ENCODE peak calls at places on chromosomes 3 and 15, in four cellular contexts. One of them, this sample, is unnamed.

GRCh38 chr15:83809345-83809744 is 155.4 kb downstream of the ADAMTSL3 start:
- DNase-seq in K562: no peak
- DNase-seq in GM12878: no peak
- DNase-seq in HepG2: no peak
- DNase-seq in this sample: no peak

GRCh38 chr3:82568776-82569338 is 807.4 kb upstream of the GBE1 start:
- DNase-seq in K562: no peak
- DNase-seq in GM12878: no peak
- DNase-seq in HepG2: peak
- DNase-seq in this sample: no peak

GRCh38 chr3:111723293-111723963 is 128.3 kb upstream of the ZBED2 start:
- DNase-seq in K562: no peak
- DNase-seq in GM12878: no peak
- DNase-seq in HepG2: no peak
- DNase-seq in this sample: no peak

GRCh38 chr3:149471991-149472390 is 2.5 kb upstream of the TM4SF4 start:
- DNase-seq in K562: no peak
- DNase-seq in GM12878: no peak
- DNase-seq in HepG2: no peak
- DNase-seq in this sample: no peak

GRCh38 chr3:107430214-107431047 is 53.2 kb downstream of the CCDC54 start:
- DNase-seq in K562: no peak
- DNase-seq in GM12878: no peak
- DNase-seq in HepG2: no peak
- DNase-seq in this sample: no peak

GRCh38 chr15:35466476-35466875 is 79.5 kb downstream of the DPH6 start:
- DNase-seq in K562: no peak
- DNase-seq in GM12878: no peak
- DNase-seq in HepG2: no peak
- DNase-seq in this sample: no peak

GRCh38 chr15:60212536-60212935 is 185.2 kb downstream of the ANXA2 start:
- DNase-seq in K562: no peak
- DNase-seq in GM12878: no peak
- DNase-seq in HepG2: peak
- DNase-seq in this sample: peak

GRCh38 chr3:71490692-71491091 is 92.8 kb downstream of the FOXP1 start:
- DNase-seq in K562: no peak
- DNase-seq in GM12878: no peak
- DNase-seq in HepG2: no peak
- DNase-seq in this sample: no peak

GRCh38 chr3:186967686-186968085 is 37.4 kb downstream of the ST6GAL1 start:
- DNase-seq in K562: no peak
- DNase-seq in GM12878: no peak
- DNase-seq in HepG2: no peak
- DNase-seq in this sample: no peak

GRCh38 chr15:36315649-36316048 is 263.8 kb upstream of the CDIN1 start:
- DNase-seq in K562: no peak
- DNase-seq in GM12878: no peak
- DNase-seq in HepG2: no peak
- DNase-seq in this sample: no peak

GRCh38 chr15:99721104-99721778 is 12.0 kb downstream of the LYSMD4 start:
- DNase-seq in K562: no peak
- DNase-seq in GM12878: no peak
- DNase-seq in HepG2: peak
- DNase-seq in this sample: no peak
- TF ChIP-seq BHLHE40 in K562: no peak
- TF ChIP-seq BHLHE40 in GM12878: no peak
- TF ChIP-seq BHLHE40 in HepG2: no peak
- TF ChIP-seq BHLHE40 in this sample: no peak

DNA sequence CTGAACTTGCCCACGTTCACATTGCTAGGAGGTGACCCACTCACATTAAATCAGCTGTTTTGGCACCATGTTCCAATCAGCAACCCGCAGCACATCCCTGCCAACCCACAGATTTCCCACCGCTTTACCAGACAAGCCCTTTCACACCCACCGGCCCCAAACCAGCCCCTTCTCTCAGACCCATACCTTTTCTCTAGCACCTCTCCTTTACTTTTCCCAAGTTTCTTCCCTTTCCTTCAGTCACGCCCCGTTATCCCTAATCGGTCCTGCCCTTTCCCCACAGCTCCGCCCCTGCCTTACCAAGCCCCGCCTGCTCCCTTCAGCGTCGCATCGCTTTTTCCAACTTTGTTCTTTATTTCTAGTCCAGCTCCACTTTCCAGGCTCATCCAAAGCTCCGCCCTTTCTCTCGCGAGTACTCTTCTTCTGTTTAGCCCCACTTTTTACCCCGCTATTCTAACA is 759 bp upstream of the BRPF1 start:
- DNase-seq in K562: no peak
- DNase-seq in GM12878: no peak
- DNase-seq in HepG2: no peak
- DNase-seq in this sample: peak
- TF ChIP-seq FOXK2 in K562: no peak
- TF ChIP-seq FOXK2 in GM12878: no peak
- TF ChIP-seq FOXK2 in HepG2: no peak
- TF ChIP-seq FOXK2 in this sample: no peak

GRCh38 chr15:45456212-45457106 is 66.1 kb downstream of the SLC30A4 start:
- DNase-seq in K562: peak
- DNase-seq in GM12878: peak
- DNase-seq in HepG2: peak
- DNase-seq in this sample: peak
- TF ChIP-seq BHLHE40 in K562: no peak
- TF ChIP-seq BHLHE40 in GM12878: no peak
- TF ChIP-seq BHLHE40 in HepG2: no peak
- TF ChIP-seq BHLHE40 in this sample: no peak

DNA sequence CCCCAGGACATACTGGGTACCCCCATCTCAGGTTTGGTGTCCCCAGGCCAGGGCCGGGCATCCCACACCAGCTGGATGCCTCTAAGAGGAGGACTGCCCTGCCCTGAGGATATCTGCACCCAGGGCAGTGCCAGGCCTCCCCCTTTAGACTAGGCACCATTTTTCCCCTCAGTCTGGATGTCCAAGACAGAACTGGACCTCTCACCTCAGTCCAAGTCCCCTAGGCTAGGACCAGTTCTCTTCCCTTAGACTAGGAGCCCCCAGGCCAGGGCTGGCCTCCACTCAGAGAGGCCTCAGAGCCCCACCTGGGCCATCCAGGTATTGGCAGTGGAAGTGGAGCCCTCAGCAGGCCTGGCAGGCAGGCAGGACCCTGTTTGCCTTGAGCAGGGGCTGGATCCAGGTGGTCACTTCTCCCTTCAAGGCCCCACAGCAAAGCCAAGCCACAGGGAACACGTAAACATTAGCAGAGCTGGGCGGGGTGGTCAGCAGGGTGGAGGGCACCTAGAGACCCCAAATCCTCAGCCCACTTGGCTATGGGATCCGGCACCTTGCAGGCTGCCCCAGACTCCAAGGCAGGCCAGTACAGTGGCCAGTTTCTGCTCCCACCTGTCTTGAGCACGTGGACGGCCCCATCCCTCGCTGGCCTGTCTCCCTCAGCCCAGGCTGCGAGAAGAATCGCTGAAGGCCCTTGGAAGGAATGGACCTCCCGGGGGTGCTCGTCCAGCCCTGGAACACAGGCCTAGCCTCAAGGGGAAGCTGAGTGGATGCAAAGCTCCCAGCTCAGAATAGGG is 28.3 kb downstream of the PTH1R start:
- DNase-seq in K562: no peak
- DNase-seq in GM12878: no peak
- DNase-seq in HepG2: no peak
- DNase-seq in this sample: no peak
- TF ChIP-seq FOXK2 in K562: no peak
- TF ChIP-seq FOXK2 in GM12878: no peak
- TF ChIP-seq FOXK2 in HepG2: no peak
- TF ChIP-seq FOXK2 in this sample: no peak

GRCh38 chr3:133747373-133747772 is 1.2 kb downstream of the TF start:
- DNase-seq in K562: no peak
- DNase-seq in GM12878: no peak
- DNase-seq in HepG2: no peak
- DNase-seq in this sample: no peak
- TF ChIP-seq BHLHE40 in K562: no peak
- TF ChIP-seq BHLHE40 in GM12878: no peak
- TF ChIP-seq BHLHE40 in HepG2: no peak
- TF ChIP-seq BHLHE40 in this sample: no peak